ENCODE peak calls at places on chromosomes 16 and 17, in six cellular contexts. R is HFF-Myc, X is PC-3, O is Peyer's patch, G is HepG2, A is sigmoid colon. K is an unnamed sample.

GRCh38 chr17:47987240-47987835 is 16.4 kb downstream of the CDK5RAP3 start:
- DNase-seq in R (no peak), O (no peak), X (no peak), G (no peak), A (peak; percentile 76), K (no peak)

GRCh38 chr17:4276514-4276913 is 12.7 kb upstream of the ANKFY1 start:
- DNase-seq in X (no peak), A (no peak), G (no peak), R (no peak), O (no peak), K (no peak)

GRCh38 chr16:27408602-27409031 is 6.6 kb downstream of the IL21R start:
- DNase-seq in X (no peak), A (no peak), O (no peak), G (no peak), R (no peak), K (no peak)

GRCh38 chr16:55496509-55497145 is 12.2 kb upstream of the LPCAT2 start:
- DNase-seq in R (no peak), G (no peak), O (no peak), A (no peak), X (no peak), K (no peak)

GRCh38 chr16:85569615-85570212 is 43.4 kb upstream of the GSE1 start:
- DNase-seq in A (no peak), O (no peak), G (no peak), X (peak; percentile 29), R (no peak), K (no peak)

GRCh38 chr16:89386337-89386736 is 104.0 kb downstream of the ANKRD11 start:
- DNase-seq in O (no peak), A (peak; percentile 51), X (no peak), R (no peak), G (no peak), K (no peak)

GRCh38 chr17:556431-556995 is 158.1 kb downstream of the VPS53 start:
- DNase-seq in X (no peak), O (no peak), G (no peak), R (no peak), A (no peak), K (no peak)

GRCh38 chr17:57645950-57646686 is 99.0 kb downstream of the CCDC182 start:
- DNase-seq in R (no peak), G (no peak), A (no peak), X (no peak), O (no peak), K (no peak)

GRCh38 chr16:4591706-4592470 is 22.8 kb downstream of the UBALD1 start:
- DNase-seq in A (no peak), G (no peak), X (no peak), O (no peak), R (no peak), K (no peak)

GRCh38 chr16:11602321-11602720 is 15.6 kb upstream of the LITAF start:
- DNase-seq in R (no peak), O (no peak), A (no peak), G (no peak), X (no peak), K (peak; percentile 3)

GRCh38 chr17:76087531-76087930 is 8.5 kb downstream of the ZACN start:
- DNase-seq in R (no peak), O (no peak), G (no peak), X (no peak), A (no peak), K (no peak)

GRCh38 chr17:59353936-59354755 is 22.7 kb downstream of the YPEL2 start:
- DNase-seq in A (no peak), R (no peak), X (no peak), G (no peak), O (no peak), K (no peak)

GRCh38 chr16:83661656-83662055 is 146.1 kb upstream of the HSBP1 start:
- DNase-seq in A (no peak), R (no peak), O (no peak), G (no peak), X (no peak), K (no peak)

GRCh38 chr17:68611353-68612227 is 10.4 kb upstream of the FAM20A start:
- DNase-seq in X (peak; percentile 52), R (no peak), G (peak; percentile 52), A (no peak), O (no peak), K (no peak)

DNA sequence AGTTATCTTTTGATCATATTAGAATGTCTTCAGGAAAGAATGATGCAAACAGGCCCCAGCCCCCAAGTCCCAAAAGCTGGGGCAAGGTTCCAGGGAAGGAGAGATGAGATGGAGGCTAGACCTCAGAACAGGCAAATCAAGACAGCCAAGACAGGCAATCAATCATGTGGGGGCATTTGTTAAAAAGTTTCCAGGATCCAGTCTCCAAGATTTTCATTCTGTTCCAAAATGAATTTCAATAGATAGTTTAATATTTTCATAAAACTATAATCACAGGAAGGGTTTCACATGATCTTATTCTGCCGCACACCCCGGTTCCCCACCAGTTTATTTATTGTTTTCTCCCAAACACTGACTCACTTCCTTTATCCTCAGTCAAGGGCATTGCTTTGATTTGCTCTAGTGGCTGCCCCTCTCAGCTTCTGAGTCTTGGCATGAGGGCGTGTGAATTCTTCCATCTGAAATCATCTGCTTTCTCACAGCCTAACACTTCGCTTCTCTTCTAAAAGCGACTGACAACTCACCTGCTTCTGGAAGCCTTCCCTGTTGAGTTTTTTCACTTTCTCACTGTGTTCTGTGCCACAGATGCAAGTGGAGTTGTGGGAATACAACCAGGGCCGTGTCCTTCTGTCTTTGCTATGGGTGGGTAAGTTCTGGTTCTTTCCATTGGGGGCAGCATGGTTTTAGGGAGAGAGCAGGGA is 12.2 kb upstream of the TERF2 start:
- DNase-seq in X (peak; percentile 47), O (no peak), R (no peak), G (peak; percentile 87), A (no peak), K (no peak)
- H3K4me3 ChIP-seq in X (no peak overlapping the region), O (no peak overlapping the region), R (no peak overlapping the region), G (no peak overlapping the region), A (no peak overlapping the region), K (no peak overlapping the region)

GRCh38 chr17:79843475-79843916 is 4.3 kb upstream of the CBX4 start:
- DNase-seq in X (no peak), A (no peak), G (no peak), R (no peak), O (peak; percentile 64), K (no peak)

GRCh38 chr17:79845601-79845949 is 6.3 kb upstream of the CBX4 start:
- DNase-seq in G (peak; percentile 50), X (no peak), O (peak; percentile 57), A (no peak), R (no peak), K (no peak)

GRCh38 chr17:79842656-79843474 is 3.6 kb upstream of the CBX4 start:
- DNase-seq in A (no peak), G (no peak), X (peak; percentile 34), R (no peak), O (no peak), K (no peak)

GRCh38 chr17:79843917-79844815 is 4.9 kb upstream of the CBX4 start:
- DNase-seq in O (peak; percentile 74), X (peak; percentile 68), G (no peak), A (peak; percentile 84), R (no peak), K (peak; percentile 88)

GRCh38 chr17:79844869-79845600 is 5.8 kb upstream of the CBX4 start:
- DNase-seq in A (peak; percentile 75), X (peak; percentile 63), O (peak; percentile 76), R (no peak), G (peak; percentile 74), K (peak; percentile 85)
- TF ChIP-seq CTCF in A (peak; percentile 39), X (peak; percentile 72), O (peak; percentile 1), R (peak; percentile 62), G (peak; percentile 84), K (peak; percentile 72)

GRCh38 chr17:43530303-43531081 is 15.6 kb downstream of the ETV4 start:
- DNase-seq in R (peak; percentile 94), O (peak; percentile 56), A (peak; percentile 81), X (no peak), G (peak; percentile 100), K (peak; percentile 75)
- H3K4me3 ChIP-seq in R (no peak overlapping the region), O (no peak overlapping the region), A (peak overlapping the region; percentile 10), X (no peak overlapping the region), G (peak overlapping the region; percentile 26), K (peak overlapping the region; percentile 20)

DNA sequence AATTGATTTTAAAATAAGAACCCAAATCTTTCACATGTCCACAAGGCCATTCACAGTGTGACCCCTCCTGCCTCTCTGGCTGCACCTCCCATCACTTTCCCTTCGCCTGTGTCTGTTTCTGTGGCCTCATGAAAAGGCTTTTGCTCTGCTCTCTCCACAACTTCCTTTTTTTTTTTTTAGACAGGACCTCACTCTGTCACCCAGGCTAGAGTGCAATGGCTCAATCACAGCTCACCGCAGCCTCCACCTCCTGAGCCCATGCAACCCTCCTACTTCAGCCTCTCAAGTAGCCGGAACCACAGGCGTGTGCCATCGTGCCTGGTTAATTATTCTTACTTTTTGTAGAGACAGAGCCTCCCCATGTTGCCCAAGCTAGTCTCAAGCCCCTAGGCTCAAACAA is 197.1 kb downstream of the ABCC12 start:
- DNase-seq in X (no peak), R (no peak), G (no peak), A (no peak), O (no peak), K (no peak)
- TF ChIP-seq CTCF in X (no peak), R (no peak), G (no peak), A (no peak), O (no peak), K (no peak)

GRCh38 chr17:82231562-82232321 is 2.9 kb downstream of the SLC16A3 start:
- DNase-seq in A (peak; percentile 93), R (no peak), G (peak; percentile 94), X (peak; percentile 58), O (peak; percentile 84), K (peak; percentile 94)
- H3K4me3 ChIP-seq in A (peak overlapping the region; percentile 63), R (peak overlapping the region; percentile 81), G (peak overlapping the region; percentile 99), X (peak overlapping the region; percentile 84), O (peak overlapping the region; percentile 73), K (peak overlapping the region; percentile 73)

GRCh38 chr17:21019976-21020575 is 22.7 kb downstream of the USP22 start:
- DNase-seq in X (peak; percentile 13), A (peak; percentile 73), O (no peak), G (no peak), R (no peak), K (peak; percentile 60)
- TF ChIP-seq CTCF in X (peak; percentile 53), A (no peak), O (no peak), G (peak; percentile 42), R (peak; percentile 35), K (peak; percentile 22)

K was measured in upper lobe of right lung.